ENCODE peak calls at places on chromosomes 6 and 20, in eight cellular contexts. One of them, this sample, is unnamed.
A peak's percentile ranks its signal among the peaks of the same experiment; 100 is the strongest.

GRCh38 chr6:46170357-46171289 is at the start of gene ENPP5:
- DNase-seq in cardiac muscle cell: peak; percentile 41
- DNase-seq in anterior cingulate cortex: peak; percentile 92
- DNase-seq in stimulated activated CD4-positive, alpha-beta T cell treated with anti-CD3 and anti-CD28 coated beads, Interleukin-2, amount 100 ng/mL, for 24 hours: peak; percentile 68
- DNase-seq in endodermal cell: peak; percentile 99
- DNase-seq in ELF-1: peak; percentile 93
- DNase-seq in hepatocyte: peak; percentile 93
- DNase-seq in A549: no peak
- DNase-seq in this sample: peak; percentile 66

GRCh38 chr20:53760025-53760441 is 166.4 kb upstream of the ZNF217 start:
- DNase-seq in A549: no peak
- DNase-seq in anterior cingulate cortex: no peak
- DNase-seq in hepatocyte: no peak
- DNase-seq in ELF-1: no peak
- DNase-seq in stimulated activated CD4-positive, alpha-beta T cell treated with anti-CD3 and anti-CD28 coated beads, Interleukin-2, amount 100 ng/mL, for 24 hours: no peak
- DNase-seq in cardiac muscle cell: no peak
- DNase-seq in endodermal cell: no peak
- DNase-seq in this sample: no peak

GRCh38 chr6:132669690-132670291 is 10.8 kb upstream of the TAAR1 start:
- DNase-seq in anterior cingulate cortex: no peak
- DNase-seq in hepatocyte: peak; percentile 72
- DNase-seq in ELF-1: no peak
- DNase-seq in endodermal cell: no peak
- DNase-seq in stimulated activated CD4-positive, alpha-beta T cell treated with anti-CD3 and anti-CD28 coated beads, Interleukin-2, amount 100 ng/mL, for 24 hours: no peak
- DNase-seq in cardiac muscle cell: peak; percentile 75
- DNase-seq in A549: peak; percentile 40
- DNase-seq in this sample: peak; percentile 37

GRCh38 chr20:35616465-35617396 is 1.1 kb downstream of the SPAG4 start:
- DNase-seq in stimulated activated CD4-positive, alpha-beta T cell treated with anti-CD3 and anti-CD28 coated beads, Interleukin-2, amount 100 ng/mL, for 24 hours: peak; percentile 73
- DNase-seq in anterior cingulate cortex: no peak
- DNase-seq in hepatocyte: peak; percentile 84
- DNase-seq in A549: peak; percentile 86
- DNase-seq in endodermal cell: peak; percentile 100
- DNase-seq in ELF-1: peak; percentile 99
- DNase-seq in cardiac muscle cell: peak; percentile 94
- DNase-seq in this sample: peak; percentile 98

GRCh38 chr6:41371461-41371991 is 36.1 kb downstream of the NCR2 start:
- DNase-seq in hepatocyte: peak; percentile 84
- DNase-seq in stimulated activated CD4-positive, alpha-beta T cell treated with anti-CD3 and anti-CD28 coated beads, Interleukin-2, amount 100 ng/mL, for 24 hours: peak; percentile 27
- DNase-seq in cardiac muscle cell: peak; percentile 66
- DNase-seq in A549: no peak
- DNase-seq in ELF-1: peak; percentile 70
- DNase-seq in endodermal cell: peak; percentile 88
- DNase-seq in anterior cingulate cortex: no peak
- DNase-seq in this sample: peak; percentile 61

GRCh38 chr20:23782366-23782983 is 31.7 kb upstream of the CST1 start:
- DNase-seq in anterior cingulate cortex: no peak
- DNase-seq in cardiac muscle cell: peak; percentile 43
- DNase-seq in A549: peak; percentile 48
- DNase-seq in ELF-1: peak; percentile 74
- DNase-seq in stimulated activated CD4-positive, alpha-beta T cell treated with anti-CD3 and anti-CD28 coated beads, Interleukin-2, amount 100 ng/mL, for 24 hours: peak; percentile 18
- DNase-seq in hepatocyte: peak; percentile 57
- DNase-seq in endodermal cell: peak; percentile 89
- DNase-seq in this sample: peak; percentile 75

GRCh38 chr20:6892729-6893128 is 125.2 kb downstream of the BMP2 start:
- DNase-seq in stimulated activated CD4-positive, alpha-beta T cell treated with anti-CD3 and anti-CD28 coated beads, Interleukin-2, amount 100 ng/mL, for 24 hours: no peak
- DNase-seq in A549: no peak
- DNase-seq in cardiac muscle cell: no peak
- DNase-seq in ELF-1: no peak
- DNase-seq in anterior cingulate cortex: no peak
- DNase-seq in endodermal cell: no peak
- DNase-seq in hepatocyte: no peak
- DNase-seq in this sample: no peak

GRCh38 chr6:113565306-113565705 is 291.8 kb upstream of the MARCKS start:
- DNase-seq in ELF-1: no peak
- DNase-seq in A549: no peak
- DNase-seq in endodermal cell: no peak
- DNase-seq in hepatocyte: no peak
- DNase-seq in cardiac muscle cell: no peak
- DNase-seq in anterior cingulate cortex: no peak
- DNase-seq in stimulated activated CD4-positive, alpha-beta T cell treated with anti-CD3 and anti-CD28 coated beads, Interleukin-2, amount 100 ng/mL, for 24 hours: no peak
- DNase-seq in this sample: no peak

GRCh38 chr20:16904751-16905150 is 156.6 kb downstream of the OTOR start:
- DNase-seq in hepatocyte: no peak
- DNase-seq in anterior cingulate cortex: no peak
- DNase-seq in endodermal cell: no peak
- DNase-seq in stimulated activated CD4-positive, alpha-beta T cell treated with anti-CD3 and anti-CD28 coated beads, Interleukin-2, amount 100 ng/mL, for 24 hours: no peak
- DNase-seq in A549: peak; percentile 18
- DNase-seq in cardiac muscle cell: no peak
- DNase-seq in ELF-1: no peak
- DNase-seq in this sample: peak; percentile 29

GRCh38 chr20:19986419-19986818 is 30.7 kb upstream of the NAA20 start:
- DNase-seq in ELF-1: no peak
- DNase-seq in cardiac muscle cell: peak; percentile 63
- DNase-seq in hepatocyte: no peak
- DNase-seq in stimulated activated CD4-positive, alpha-beta T cell treated with anti-CD3 and anti-CD28 coated beads, Interleukin-2, amount 100 ng/mL, for 24 hours: no peak
- DNase-seq in endodermal cell: no peak
- DNase-seq in A549: peak; percentile 57
- DNase-seq in anterior cingulate cortex: no peak
- DNase-seq in this sample: no peak

GRCh38 chr6:2412731-2413130 is 167.3 kb upstream of the GMDS start:
- DNase-seq in ELF-1: no peak
- DNase-seq in A549: no peak
- DNase-seq in cardiac muscle cell: peak; percentile 22
- DNase-seq in endodermal cell: no peak
- DNase-seq in hepatocyte: no peak
- DNase-seq in anterior cingulate cortex: no peak
- DNase-seq in stimulated activated CD4-positive, alpha-beta T cell treated with anti-CD3 and anti-CD28 coated beads, Interleukin-2, amount 100 ng/mL, for 24 hours: no peak
- DNase-seq in this sample: no peak

GRCh38 chr6:24743265-24743943 is 24.4 kb upstream of the C6orf62 start:
- DNase-seq in A549: peak; percentile 80
- DNase-seq in hepatocyte: peak; percentile 64
- DNase-seq in cardiac muscle cell: peak; percentile 96
- DNase-seq in ELF-1: no peak
- DNase-seq in stimulated activated CD4-positive, alpha-beta T cell treated with anti-CD3 and anti-CD28 coated beads, Interleukin-2, amount 100 ng/mL, for 24 hours: peak; percentile 17
- DNase-seq in anterior cingulate cortex: no peak
- DNase-seq in endodermal cell: no peak
- DNase-seq in this sample: peak; percentile 76

This sample was measured in HT-29.